ENCODE peak calls at places on chromosomes 12 and 14, in six cellular contexts. One of them, this sample, is unnamed.

GRCh38 chr14:58637391-58638230 is at the start of gene DACT1:
- DNase-seq in activated naive CD8-positive, alpha-beta T cell treated with anti-CD3 and anti-CD28 coated beads, Interleukin-2, amount 50 U/mL, for 24 hours: peak; percentile 45
- DNase-seq in Right ventricle myocardium superior: peak; percentile 81
- DNase-seq in activated T-cell treated with anti-CD3 and anti-CD28 coated beads for 1 hour: peak; percentile 46
- DNase-seq in hypothalamus: peak; percentile 45
- DNase-seq in effector CD4-positive, alpha-beta T cell: no peak
- DNase-seq in this sample: no peak

GRCh38 chr12:55673638-55674037 is 34.1 kb downstream of the ITGA7 start:
- DNase-seq in activated naive CD8-positive, alpha-beta T cell treated with anti-CD3 and anti-CD28 coated beads, Interleukin-2, amount 50 U/mL, for 24 hours: no peak
- DNase-seq in Right ventricle myocardium superior: no peak
- DNase-seq in activated T-cell treated with anti-CD3 and anti-CD28 coated beads for 1 hour: no peak
- DNase-seq in hypothalamus: no peak
- DNase-seq in effector CD4-positive, alpha-beta T cell: no peak
- DNase-seq in this sample: no peak

GRCh38 chr12:130178291-130178690 is 16.0 kb downstream of the FZD10 start:
- DNase-seq in activated naive CD8-positive, alpha-beta T cell treated with anti-CD3 and anti-CD28 coated beads, Interleukin-2, amount 50 U/mL, for 24 hours: no peak
- DNase-seq in Right ventricle myocardium superior: no peak
- DNase-seq in activated T-cell treated with anti-CD3 and anti-CD28 coated beads for 1 hour: no peak
- DNase-seq in hypothalamus: no peak
- DNase-seq in effector CD4-positive, alpha-beta T cell: no peak
- DNase-seq in this sample: no peak

GRCh38 chr12:106915635-106916026 is 40.1 kb upstream of the TMEM263 start:
- DNase-seq in activated naive CD8-positive, alpha-beta T cell treated with anti-CD3 and anti-CD28 coated beads, Interleukin-2, amount 50 U/mL, for 24 hours: no peak
- DNase-seq in Right ventricle myocardium superior: no peak
- DNase-seq in activated T-cell treated with anti-CD3 and anti-CD28 coated beads for 1 hour: no peak
- DNase-seq in hypothalamus: no peak
- DNase-seq in effector CD4-positive, alpha-beta T cell: no peak
- DNase-seq in this sample: no peak

GRCh38 chr12:7293670-7294069 is 10.2 kb upstream of the ACSM4 start:
- DNase-seq in activated naive CD8-positive, alpha-beta T cell treated with anti-CD3 and anti-CD28 coated beads, Interleukin-2, amount 50 U/mL, for 24 hours: no peak
- DNase-seq in Right ventricle myocardium superior: no peak
- DNase-seq in activated T-cell treated with anti-CD3 and anti-CD28 coated beads for 1 hour: no peak
- DNase-seq in hypothalamus: no peak
- DNase-seq in effector CD4-positive, alpha-beta T cell: no peak
- DNase-seq in this sample: no peak

GRCh38 chr14:35879654-35880249 is 53.6 kb downstream of the BRMS1L start:
- DNase-seq in activated naive CD8-positive, alpha-beta T cell treated with anti-CD3 and anti-CD28 coated beads, Interleukin-2, amount 50 U/mL, for 24 hours: no peak
- DNase-seq in Right ventricle myocardium superior: no peak
- DNase-seq in activated T-cell treated with anti-CD3 and anti-CD28 coated beads for 1 hour: no peak
- DNase-seq in hypothalamus: no peak
- DNase-seq in effector CD4-positive, alpha-beta T cell: no peak
- DNase-seq in this sample: no peak

GRCh38 chr14:21990116-21990515 is 316.5 kb upstream of the OR4E1 start:
- DNase-seq in activated naive CD8-positive, alpha-beta T cell treated with anti-CD3 and anti-CD28 coated beads, Interleukin-2, amount 50 U/mL, for 24 hours: no peak
- DNase-seq in Right ventricle myocardium superior: no peak
- DNase-seq in activated T-cell treated with anti-CD3 and anti-CD28 coated beads for 1 hour: no peak
- DNase-seq in hypothalamus: no peak
- DNase-seq in effector CD4-positive, alpha-beta T cell: no peak
- DNase-seq in this sample: no peak

GRCh38 chr12:116381744-116382455 is 104.4 kb upstream of the MED13L start:
- DNase-seq in activated naive CD8-positive, alpha-beta T cell treated with anti-CD3 and anti-CD28 coated beads, Interleukin-2, amount 50 U/mL, for 24 hours: no peak
- DNase-seq in Right ventricle myocardium superior: no peak
- DNase-seq in activated T-cell treated with anti-CD3 and anti-CD28 coated beads for 1 hour: no peak
- DNase-seq in hypothalamus: no peak
- DNase-seq in effector CD4-positive, alpha-beta T cell: no peak
- DNase-seq in this sample: no peak

GRCh38 chr12:123757555-123757954 is 4.5 kb upstream of the DNAH10 start:
- DNase-seq in activated naive CD8-positive, alpha-beta T cell treated with anti-CD3 and anti-CD28 coated beads, Interleukin-2, amount 50 U/mL, for 24 hours: no peak
- DNase-seq in Right ventricle myocardium superior: no peak
- DNase-seq in activated T-cell treated with anti-CD3 and anti-CD28 coated beads for 1 hour: no peak
- DNase-seq in hypothalamus: no peak
- DNase-seq in effector CD4-positive, alpha-beta T cell: no peak
- DNase-seq in this sample: no peak

GRCh38 chr12:94718114-94718513 is 67.8 kb upstream of the TMCC3 start:
- DNase-seq in activated naive CD8-positive, alpha-beta T cell treated with anti-CD3 and anti-CD28 coated beads, Interleukin-2, amount 50 U/mL, for 24 hours: no peak
- DNase-seq in Right ventricle myocardium superior: no peak
- DNase-seq in activated T-cell treated with anti-CD3 and anti-CD28 coated beads for 1 hour: no peak
- DNase-seq in hypothalamus: no peak
- DNase-seq in effector CD4-positive, alpha-beta T cell: no peak
- DNase-seq in this sample: no peak

GRCh38 chr12:52525661-52526499 is 5.7 kb upstream of the KRT5 start:
- DNase-seq in activated naive CD8-positive, alpha-beta T cell treated with anti-CD3 and anti-CD28 coated beads, Interleukin-2, amount 50 U/mL, for 24 hours: no peak
- DNase-seq in Right ventricle myocardium superior: no peak
- DNase-seq in activated T-cell treated with anti-CD3 and anti-CD28 coated beads for 1 hour: no peak
- DNase-seq in hypothalamus: no peak
- DNase-seq in effector CD4-positive, alpha-beta T cell: no peak
- DNase-seq in this sample: no peak

GRCh38 chr12:90653051-90653450 is 301.9 kb downstream of the CCER1 start:
- DNase-seq in activated naive CD8-positive, alpha-beta T cell treated with anti-CD3 and anti-CD28 coated beads, Interleukin-2, amount 50 U/mL, for 24 hours: no peak
- DNase-seq in Right ventricle myocardium superior: no peak
- DNase-seq in activated T-cell treated with anti-CD3 and anti-CD28 coated beads for 1 hour: no peak
- DNase-seq in hypothalamus: no peak
- DNase-seq in effector CD4-positive, alpha-beta T cell: no peak
- DNase-seq in this sample: no peak

GRCh38 chr12:107459649-107460048 is 225.9 kb upstream of the PWP1 start:
- DNase-seq in activated naive CD8-positive, alpha-beta T cell treated with anti-CD3 and anti-CD28 coated beads, Interleukin-2, amount 50 U/mL, for 24 hours: no peak
- DNase-seq in Right ventricle myocardium superior: no peak
- DNase-seq in activated T-cell treated with anti-CD3 and anti-CD28 coated beads for 1 hour: no peak
- DNase-seq in hypothalamus: no peak
- DNase-seq in effector CD4-positive, alpha-beta T cell: no peak
- DNase-seq in this sample: no peak

GRCh38 chr12:108717243-108717642 is 14.1 kb downstream of the CORO1C start:
- DNase-seq in activated naive CD8-positive, alpha-beta T cell treated with anti-CD3 and anti-CD28 coated beads, Interleukin-2, amount 50 U/mL, for 24 hours: no peak
- DNase-seq in Right ventricle myocardium superior: no peak
- DNase-seq in activated T-cell treated with anti-CD3 and anti-CD28 coated beads for 1 hour: no peak
- DNase-seq in hypothalamus: no peak
- DNase-seq in effector CD4-positive, alpha-beta T cell: no peak
- DNase-seq in this sample: no peak

GRCh38 chr12:3342051-3342450 is 149.0 kb upstream of the PRMT8 start:
- DNase-seq in activated naive CD8-positive, alpha-beta T cell treated with anti-CD3 and anti-CD28 coated beads, Interleukin-2, amount 50 U/mL, for 24 hours: peak; percentile 4
- DNase-seq in Right ventricle myocardium superior: peak; percentile 63
- DNase-seq in activated T-cell treated with anti-CD3 and anti-CD28 coated beads for 1 hour: no peak
- DNase-seq in hypothalamus: no peak
- DNase-seq in effector CD4-positive, alpha-beta T cell: no peak
- DNase-seq in this sample: no peak

GRCh38 chr14:71338153-71338552 is 430.9 kb downstream of the PCNX1 start:
- DNase-seq in activated naive CD8-positive, alpha-beta T cell treated with anti-CD3 and anti-CD28 coated beads, Interleukin-2, amount 50 U/mL, for 24 hours: no peak
- DNase-seq in Right ventricle myocardium superior: no peak
- DNase-seq in activated T-cell treated with anti-CD3 and anti-CD28 coated beads for 1 hour: no peak
- DNase-seq in hypothalamus: no peak
- DNase-seq in effector CD4-positive, alpha-beta T cell: no peak
- DNase-seq in this sample: no peak

GRCh38 chr14:64200170-64200569 is 94.0 kb downstream of the ESR2 start:
- DNase-seq in activated naive CD8-positive, alpha-beta T cell treated with anti-CD3 and anti-CD28 coated beads, Interleukin-2, amount 50 U/mL, for 24 hours: no peak
- DNase-seq in Right ventricle myocardium superior: peak; percentile 78
- DNase-seq in activated T-cell treated with anti-CD3 and anti-CD28 coated beads for 1 hour: no peak
- DNase-seq in hypothalamus: no peak
- DNase-seq in effector CD4-positive, alpha-beta T cell: no peak
- DNase-seq in this sample: no peak

GRCh38 chr14:90715495-90715894 is 100.7 kb downstream of the TTC7B start:
- DNase-seq in activated naive CD8-positive, alpha-beta T cell treated with anti-CD3 and anti-CD28 coated beads, Interleukin-2, amount 50 U/mL, for 24 hours: no peak
- DNase-seq in Right ventricle myocardium superior: no peak
- DNase-seq in activated T-cell treated with anti-CD3 and anti-CD28 coated beads for 1 hour: no peak
- DNase-seq in hypothalamus: no peak
- DNase-seq in effector CD4-positive, alpha-beta T cell: no peak
- DNase-seq in this sample: no peak

GRCh38 chr12:54421175-54421872 is 2.3 kb upstream of the ITGA5 start:
- DNase-seq in activated naive CD8-positive, alpha-beta T cell treated with anti-CD3 and anti-CD28 coated beads, Interleukin-2, amount 50 U/mL, for 24 hours: no peak
- DNase-seq in Right ventricle myocardium superior: peak; percentile 77
- DNase-seq in activated T-cell treated with anti-CD3 and anti-CD28 coated beads for 1 hour: no peak
- DNase-seq in hypothalamus: no peak
- DNase-seq in effector CD4-positive, alpha-beta T cell: no peak
- DNase-seq in this sample: no peak

GRCh38 chr12:3724096-3724805 is 28.7 kb downstream of the CRACR2A start:
- DNase-seq in activated naive CD8-positive, alpha-beta T cell treated with anti-CD3 and anti-CD28 coated beads, Interleukin-2, amount 50 U/mL, for 24 hours: no peak
- DNase-seq in Right ventricle myocardium superior: no peak
- DNase-seq in activated T-cell treated with anti-CD3 and anti-CD28 coated beads for 1 hour: no peak
- DNase-seq in hypothalamus: no peak
- DNase-seq in effector CD4-positive, alpha-beta T cell: no peak
- DNase-seq in this sample: no peak

GRCh38 chr12:95701722-95702418 is 88.7 kb downstream of the NTN4 start:
- DNase-seq in activated naive CD8-positive, alpha-beta T cell treated with anti-CD3 and anti-CD28 coated beads, Interleukin-2, amount 50 U/mL, for 24 hours: no peak
- DNase-seq in Right ventricle myocardium superior: no peak
- DNase-seq in activated T-cell treated with anti-CD3 and anti-CD28 coated beads for 1 hour: no peak
- DNase-seq in hypothalamus: no peak
- DNase-seq in effector CD4-positive, alpha-beta T cell: no peak
- DNase-seq in this sample: no peak

GRCh38 chr12:45655186-45655585 is 74.3 kb upstream of the ARID2 start:
- DNase-seq in activated naive CD8-positive, alpha-beta T cell treated with anti-CD3 and anti-CD28 coated beads, Interleukin-2, amount 50 U/mL, for 24 hours: peak; percentile 20
- DNase-seq in Right ventricle myocardium superior: no peak
- DNase-seq in activated T-cell treated with anti-CD3 and anti-CD28 coated beads for 1 hour: peak; percentile 36
- DNase-seq in hypothalamus: no peak
- DNase-seq in effector CD4-positive, alpha-beta T cell: peak; percentile 51
- DNase-seq in this sample: no peak

GRCh38 chr12:73057428-73057827 is 785.3 kb downstream of the TRHDE start:
- DNase-seq in activated naive CD8-positive, alpha-beta T cell treated with anti-CD3 and anti-CD28 coated beads, Interleukin-2, amount 50 U/mL, for 24 hours: no peak
- DNase-seq in Right ventricle myocardium superior: no peak
- DNase-seq in activated T-cell treated with anti-CD3 and anti-CD28 coated beads for 1 hour: no peak
- DNase-seq in hypothalamus: no peak
- DNase-seq in effector CD4-positive, alpha-beta T cell: no peak
- DNase-seq in this sample: no peak

GRCh38 chr12:123923038-123923437 is 49.6 kb downstream of the CCDC92 start:
- DNase-seq in activated naive CD8-positive, alpha-beta T cell treated with anti-CD3 and anti-CD28 coated beads, Interleukin-2, amount 50 U/mL, for 24 hours: no peak
- DNase-seq in Right ventricle myocardium superior: no peak
- DNase-seq in activated T-cell treated with anti-CD3 and anti-CD28 coated beads for 1 hour: no peak
- DNase-seq in hypothalamus: no peak
- DNase-seq in effector CD4-positive, alpha-beta T cell: no peak
- DNase-seq in this sample: no peak

GRCh38 chr12:53217930-53218307 is 10.9 kb upstream of the ITGB7 start:
- DNase-seq in activated naive CD8-positive, alpha-beta T cell treated with anti-CD3 and anti-CD28 coated beads, Interleukin-2, amount 50 U/mL, for 24 hours: no peak
- DNase-seq in Right ventricle myocardium superior: peak; percentile 39
- DNase-seq in activated T-cell treated with anti-CD3 and anti-CD28 coated beads for 1 hour: no peak
- DNase-seq in hypothalamus: no peak
- DNase-seq in effector CD4-positive, alpha-beta T cell: no peak
- DNase-seq in this sample: no peak

GRCh38 chr12:110741795-110742717 is 635 bp downstream of the PPP1CC start:
- DNase-seq in activated naive CD8-positive, alpha-beta T cell treated with anti-CD3 and anti-CD28 coated beads, Interleukin-2, amount 50 U/mL, for 24 hours: peak; percentile 17
- DNase-seq in Right ventricle myocardium superior: no peak
- DNase-seq in activated T-cell treated with anti-CD3 and anti-CD28 coated beads for 1 hour: no peak
- DNase-seq in hypothalamus: peak; percentile 49
- DNase-seq in effector CD4-positive, alpha-beta T cell: no peak
- DNase-seq in this sample: no peak

GRCh38 chr12:49146406-49146805 is 15.2 kb upstream of the TUBA1B start:
- DNase-seq in activated naive CD8-positive, alpha-beta T cell treated with anti-CD3 and anti-CD28 coated beads, Interleukin-2, amount 50 U/mL, for 24 hours: no peak
- DNase-seq in Right ventricle myocardium superior: no peak
- DNase-seq in activated T-cell treated with anti-CD3 and anti-CD28 coated beads for 1 hour: no peak
- DNase-seq in hypothalamus: no peak
- DNase-seq in effector CD4-positive, alpha-beta T cell: no peak
- DNase-seq in this sample: no peak

GRCh38 chr12:49648722-49649032 is 25.3 kb downstream of the PRPF40B start:
- DNase-seq in activated naive CD8-positive, alpha-beta T cell treated with anti-CD3 and anti-CD28 coated beads, Interleukin-2, amount 50 U/mL, for 24 hours: no peak
- DNase-seq in Right ventricle myocardium superior: no peak
- DNase-seq in activated T-cell treated with anti-CD3 and anti-CD28 coated beads for 1 hour: no peak
- DNase-seq in hypothalamus: no peak
- DNase-seq in effector CD4-positive, alpha-beta T cell: no peak
- DNase-seq in this sample: no peak

GRCh38 chr12:104535383-104535782 is 78.6 kb downstream of the CHST11 start:
- DNase-seq in activated naive CD8-positive, alpha-beta T cell treated with anti-CD3 and anti-CD28 coated beads, Interleukin-2, amount 50 U/mL, for 24 hours: no peak
- DNase-seq in Right ventricle myocardium superior: no peak
- DNase-seq in activated T-cell treated with anti-CD3 and anti-CD28 coated beads for 1 hour: no peak
- DNase-seq in hypothalamus: no peak
- DNase-seq in effector CD4-positive, alpha-beta T cell: no peak
- DNase-seq in this sample: no peak

GRCh38 chr14:104658325-104658712 is 31.1 kb upstream of the INF2 start:
- DNase-seq in activated naive CD8-positive, alpha-beta T cell treated with anti-CD3 and anti-CD28 coated beads, Interleukin-2, amount 50 U/mL, for 24 hours: no peak
- DNase-seq in Right ventricle myocardium superior: peak; percentile 35
- DNase-seq in activated T-cell treated with anti-CD3 and anti-CD28 coated beads for 1 hour: no peak
- DNase-seq in hypothalamus: no peak
- DNase-seq in effector CD4-positive, alpha-beta T cell: no peak
- DNase-seq in this sample: no peak

GRCh38 chr12:53427905-53428594 is 4.4 kb downstream of the AMHR2 start:
- DNase-seq in activated naive CD8-positive, alpha-beta T cell treated with anti-CD3 and anti-CD28 coated beads, Interleukin-2, amount 50 U/mL, for 24 hours: peak; percentile 36
- DNase-seq in Right ventricle myocardium superior: peak; percentile 13
- DNase-seq in activated T-cell treated with anti-CD3 and anti-CD28 coated beads for 1 hour: no peak
- DNase-seq in hypothalamus: no peak
- DNase-seq in effector CD4-positive, alpha-beta T cell: no peak
- DNase-seq in this sample: no peak

GRCh38 chr12:71704920-71705319 is 19.0 kb downstream of the TMEM19 start:
- DNase-seq in activated naive CD8-positive, alpha-beta T cell treated with anti-CD3 and anti-CD28 coated beads, Interleukin-2, amount 50 U/mL, for 24 hours: no peak
- DNase-seq in Right ventricle myocardium superior: no peak
- DNase-seq in activated T-cell treated with anti-CD3 and anti-CD28 coated beads for 1 hour: no peak
- DNase-seq in hypothalamus: no peak
- DNase-seq in effector CD4-positive, alpha-beta T cell: no peak
- DNase-seq in this sample: no peak

GRCh38 chr12:108653082-108653516 is 19.4 kb upstream of the SELPLG start:
- DNase-seq in activated naive CD8-positive, alpha-beta T cell treated with anti-CD3 and anti-CD28 coated beads, Interleukin-2, amount 50 U/mL, for 24 hours: no peak
- DNase-seq in Right ventricle myocardium superior: no peak
- DNase-seq in activated T-cell treated with anti-CD3 and anti-CD28 coated beads for 1 hour: no peak
- DNase-seq in hypothalamus: no peak
- DNase-seq in effector CD4-positive, alpha-beta T cell: no peak
- DNase-seq in this sample: no peak